ENCODE peak calls at places on chromosomes 12 and 14, in seven cellular contexts. N is adrenal gland, J is IMR-90, F is Peyer's patch, Q is K562, P is heart left ventricle, A is HepG2. D is an unnamed sample. For H3K4me1 and H3K36me3, the result is how much of the 10 kb centered on the place peaks cover.

GRCh38 chr14:95507174-95507573 is 9.3 kb downstream of the SYNE3 start:
- DNase-seq in Q (peak), J (peak), N (peak), P (peak), A (no peak), F (no peak), D (peak)

GRCh38 chr12:54879132-54879531 is 24.8 kb downstream of the MUCL1 start:
- DNase-seq in Q (no peak), P (no peak), A (no peak), N (no peak), F (no peak), J (peak), D (no peak)

GRCh38 chr12:41972196-41972994 is 172.3 kb downstream of the GXYLT1 start:
- DNase-seq in N (no peak), F (no peak), J (no peak), A (no peak), P (no peak), Q (no peak), D (no peak)

GRCh38 chr12:89087149-89087834 is 265.0 kb downstream of the DUSP6 start:
- DNase-seq in A (no peak), J (no peak), P (no peak), Q (no peak), F (no peak), N (no peak), D (no peak)

GRCh38 chr12:6425588-6426531 is 18.9 kb upstream of the CD27 start:
- DNase-seq in F (peak), J (peak), A (peak), P (no peak), Q (no peak), N (peak), D (peak)

GRCh38 chr12:52964556-52965336 is 15.8 kb downstream of the KRT18 start:
- DNase-seq in N (no peak), A (no peak), P (no peak), F (no peak), Q (no peak), J (no peak), D (no peak)

GRCh38 chr12:95998611-95999300 is 2.6 kb upstream of the HAL start:
- DNase-seq in P (no peak), N (peak), Q (peak), F (no peak), J (peak), A (peak), D (no peak)

GRCh38 chr14:35993512-35993960 is 167.4 kb downstream of the BRMS1L start:
- DNase-seq in N (no peak), A (no peak), Q (no peak), P (no peak), J (no peak), F (no peak), D (no peak)

GRCh38 chr14:69039287-69039628 is 60.2 kb upstream of the ACTN1 start:
- DNase-seq in A (peak), N (no peak), P (no peak), J (peak), Q (no peak), F (no peak), D (no peak)

GRCh38 chr14:77186911-77187648 is 5.5 kb downstream of the TMEM63C start:
- DNase-seq in Q (no peak), A (no peak), F (no peak), N (peak), P (no peak), J (peak), D (peak)

GRCh38 chr14:68939893-68940613 is 39.0 kb downstream of the ACTN1 start:
- DNase-seq in J (peak), P (peak), F (no peak), N (peak), Q (no peak), A (peak), D (peak)

GRCh38 chr12:133080051-133080618 is 588 bp upstream of the ZNF140 start:
- DNase-seq in N (peak), F (peak), Q (peak), P (peak), J (peak), A (peak), D (peak)

GRCh38 chr14:70906785-70907171 is 481 bp upstream of the PCNX1 start:
- DNase-seq in N (no peak), P (no peak), Q (no peak), A (no peak), J (no peak), F (no peak), D (no peak)

GRCh38 chr14:24249230-24250021 is 7.0 kb upstream of the TINF2 start:
- DNase-seq in F (no peak), P (no peak), N (no peak), A (no peak), Q (no peak), J (no peak), D (peak)

DNA sequence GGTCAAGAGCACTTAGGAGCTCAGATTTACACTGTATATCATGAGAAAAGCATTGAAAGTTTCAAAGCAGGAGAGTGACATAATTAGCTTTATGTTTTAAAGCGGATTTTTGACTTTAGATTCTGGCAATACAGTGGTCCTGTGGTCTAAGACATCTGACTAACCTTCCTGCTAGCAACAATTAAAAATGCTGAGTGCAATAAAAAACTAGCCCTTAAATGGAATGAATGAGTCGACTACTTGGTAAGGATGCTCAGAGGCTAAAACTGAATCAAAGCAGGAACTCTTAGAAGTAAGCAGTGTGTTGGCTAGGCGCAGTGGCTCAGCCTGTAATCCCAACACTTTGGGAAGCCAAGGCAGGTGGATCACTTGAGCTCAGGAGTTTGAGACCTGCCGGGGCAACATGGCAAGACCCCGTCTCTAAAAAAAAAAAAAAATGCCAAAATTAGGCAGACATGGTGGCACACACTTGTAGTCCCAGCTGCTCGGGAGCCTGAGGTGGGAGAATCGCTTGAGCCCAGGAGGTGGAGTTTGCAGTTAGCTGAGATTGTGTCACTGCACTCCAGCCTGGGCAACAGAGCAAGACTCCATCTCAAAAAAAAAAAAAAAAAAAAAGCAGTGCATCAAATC is 18.9 kb downstream of the BICD1 start:
- DNase-seq in A (no peak), Q (no peak), F (no peak), N (no peak), J (peak), P (no peak), D (no peak)
- TF ChIP-seq POLR2A in A (no peak), Q (no peak), F (no peak), N (no peak), J (no peak), P (no peak), D (no peak)

GRCh38 chr12:119630962-119631550 is 36.9 kb upstream of the PRKAB1 start:
- DNase-seq in A (no peak), J (no peak), F (no peak), N (no peak), P (no peak), Q (peak), D (no peak)

GRCh38 chr12:119630223-119630781 is 36.7 kb downstream of the TMEM233 start:
- DNase-seq in P (no peak), A (no peak), F (no peak), J (no peak), Q (no peak), N (no peak), D (no peak)

GRCh38 chr12:119627686-119628085 is 34.1 kb downstream of the TMEM233 start:
- DNase-seq in A (no peak), P (no peak), N (no peak), F (no peak), Q (no peak), J (no peak), D (no peak)

GRCh38 chr12:119624971-119625370 is 31.4 kb downstream of the TMEM233 start:
- DNase-seq in A (no peak), P (no peak), N (no peak), F (no peak), J (no peak), Q (no peak), D (no peak)

GRCh38 chr12:119627019-119627643 is 33.6 kb downstream of the TMEM233 start:
- DNase-seq in Q (no peak), J (no peak), P (no peak), F (no peak), N (no peak), A (peak), D (no peak)
- H3K4me1 ChIP-seq in Q (under half), J (under half), P (under half), F (under half), N (under half), A (under half), D (under half)

DNA sequence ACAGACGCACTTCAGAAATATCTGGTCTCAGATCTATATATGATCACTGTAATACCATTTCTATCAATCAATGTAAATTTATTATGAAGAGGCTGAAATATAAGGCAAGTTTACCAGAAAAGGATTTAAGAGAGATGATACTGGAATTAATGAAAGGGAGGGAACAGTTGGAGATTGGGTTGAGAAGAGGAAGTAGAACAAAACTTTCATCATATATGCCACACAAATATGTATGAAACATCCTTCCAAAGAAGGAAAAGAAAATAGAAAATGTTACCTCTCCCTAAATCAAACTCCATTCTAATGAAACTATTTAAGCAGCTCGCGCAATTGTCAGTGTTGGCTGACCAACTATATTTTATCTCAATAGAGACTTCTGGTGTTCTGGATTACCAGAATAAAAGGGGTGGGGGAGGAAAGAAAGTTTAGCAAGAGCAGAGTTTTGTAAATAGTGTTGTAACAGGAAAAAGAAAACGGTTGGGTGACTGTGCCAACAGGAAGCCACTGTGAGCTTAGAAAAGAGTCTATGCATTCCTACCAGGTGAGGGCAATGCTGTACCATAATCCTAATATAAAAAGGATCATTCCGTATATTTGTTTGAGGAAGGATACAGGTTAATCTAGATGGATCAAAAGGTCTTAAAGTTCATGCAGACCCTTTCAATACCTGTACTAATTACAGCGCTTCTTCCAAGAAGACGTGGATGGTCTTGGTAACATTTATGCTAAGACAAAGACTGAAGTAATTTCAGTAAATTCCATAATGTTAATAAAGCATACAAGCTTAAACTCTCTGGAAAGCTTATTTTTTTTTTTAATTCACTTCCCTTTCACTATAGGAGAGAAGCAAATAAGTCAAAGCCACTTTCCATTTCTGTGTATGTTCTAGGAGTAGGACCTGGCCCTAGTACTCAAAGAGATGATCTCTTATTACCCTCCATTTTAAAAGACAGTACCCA is 14.5 kb upstream of the LLPH start:
- DNase-seq in Q (no peak), F (no peak), J (peak), N (peak), P (no peak), A (peak), D (peak)
- H3K36me3 ChIP-seq in Q (under half), F (under half), J (under half), N (under half), P (half or more), A (under half), D (under half)

DNA sequence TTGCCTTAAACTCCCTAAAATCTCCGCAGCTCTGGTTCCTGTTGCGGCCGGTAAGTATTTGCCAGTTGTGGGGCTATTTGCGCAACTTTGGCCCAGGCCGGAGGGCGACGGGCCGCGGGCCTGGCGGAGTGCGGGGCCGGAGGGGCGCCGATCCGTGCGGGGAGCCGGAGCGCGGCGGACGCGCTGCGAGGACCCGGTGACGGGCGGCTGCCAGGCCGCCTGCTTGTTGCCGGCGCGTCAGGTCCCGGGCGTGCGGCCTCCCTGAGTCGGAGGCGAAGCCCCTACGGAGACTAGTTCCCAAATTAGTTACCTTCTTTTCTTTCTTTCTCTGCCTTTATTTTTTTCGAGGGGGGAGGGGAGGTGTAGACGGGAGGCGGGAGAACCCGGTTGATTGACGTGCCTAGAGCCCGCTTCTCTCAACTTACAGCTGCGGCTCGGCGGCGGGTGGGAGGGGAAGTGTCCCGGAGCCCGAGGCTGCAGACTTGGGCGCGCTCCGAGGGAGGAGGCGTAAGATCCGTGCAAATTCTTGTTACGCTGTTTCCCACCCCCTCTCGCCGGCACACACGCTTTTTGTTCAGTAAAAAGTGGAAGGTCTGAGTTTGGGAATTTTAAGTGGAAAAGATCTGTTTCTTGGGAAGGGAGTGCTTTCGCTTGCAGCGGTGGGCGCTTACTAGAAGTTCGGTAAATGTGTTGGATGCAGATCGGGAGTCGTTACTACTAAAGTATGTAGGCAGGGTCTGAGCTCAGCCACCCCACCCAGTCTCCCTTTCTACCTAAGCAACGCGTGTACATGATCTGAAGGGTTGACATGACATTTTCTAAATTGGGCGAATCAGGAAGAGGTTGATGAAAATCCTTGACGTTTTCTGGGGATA is 564 bp downstream of the ZBTB1 start:
- DNase-seq in Q (peak), A (peak), F (peak), P (peak), N (peak), J (peak), D (peak)
- TF ChIP-seq POLR2A in Q (peak), A (no peak), F (no peak), P (no peak), N (no peak), J (no peak), D (peak)

DNA sequence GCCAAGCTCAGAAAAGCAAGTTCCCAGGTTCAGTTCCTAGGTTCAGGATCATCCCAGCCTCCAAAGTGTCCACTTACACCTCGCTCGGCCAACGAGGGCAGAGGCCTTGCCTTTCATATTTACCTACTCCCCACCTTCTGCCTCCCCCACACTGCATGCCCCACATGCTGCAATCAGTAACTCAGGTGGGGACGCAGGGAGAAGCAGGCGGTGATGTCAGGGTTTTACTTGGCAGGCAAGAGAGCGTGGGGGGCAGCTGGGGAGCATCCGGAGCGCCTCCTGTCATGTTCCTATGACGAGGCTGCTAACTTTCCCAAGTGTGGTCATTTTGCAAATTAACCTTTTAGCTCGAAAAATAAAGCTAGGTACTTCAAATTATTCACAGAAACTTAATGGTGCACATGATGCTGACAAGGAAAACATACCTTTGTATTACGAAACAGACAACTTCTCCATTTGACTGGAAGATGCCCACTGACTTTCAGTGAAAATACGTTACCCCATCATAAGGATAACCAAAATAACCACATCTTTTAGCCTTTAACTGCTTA is 53.8 kb downstream of the SETD3 start:
- DNase-seq in P (no peak), Q (no peak), N (no peak), A (no peak), F (no peak), J (no peak), D (no peak)
- H3K4me1 ChIP-seq in P (under half), Q (under half), N (under half), A (under half), F (under half), J (under half), D (under half)

GRCh38 chr14:104715416-104715815 is 8.6 kb upstream of the ADSS1 start:
- DNase-seq in Q (no peak), A (no peak), J (no peak), P (no peak), N (no peak), F (no peak), D (no peak)

GRCh38 chr14:104715871-104716270 is 8.2 kb upstream of the ADSS1 start:
- DNase-seq in J (no peak), N (no peak), A (no peak), Q (no peak), P (no peak), F (no peak), D (no peak)

GRCh38 chr14:104714066-104714465 is 10.0 kb upstream of the ADSS1 start:
- DNase-seq in J (no peak), A (no peak), P (no peak), Q (no peak), F (no peak), N (no peak), D (no peak)

GRCh38 chr14:104712881-104713734 is 10.9 kb upstream of the ADSS1 start:
- DNase-seq in J (no peak), Q (no peak), N (no peak), F (no peak), P (no peak), A (no peak), D (no peak)

DNA sequence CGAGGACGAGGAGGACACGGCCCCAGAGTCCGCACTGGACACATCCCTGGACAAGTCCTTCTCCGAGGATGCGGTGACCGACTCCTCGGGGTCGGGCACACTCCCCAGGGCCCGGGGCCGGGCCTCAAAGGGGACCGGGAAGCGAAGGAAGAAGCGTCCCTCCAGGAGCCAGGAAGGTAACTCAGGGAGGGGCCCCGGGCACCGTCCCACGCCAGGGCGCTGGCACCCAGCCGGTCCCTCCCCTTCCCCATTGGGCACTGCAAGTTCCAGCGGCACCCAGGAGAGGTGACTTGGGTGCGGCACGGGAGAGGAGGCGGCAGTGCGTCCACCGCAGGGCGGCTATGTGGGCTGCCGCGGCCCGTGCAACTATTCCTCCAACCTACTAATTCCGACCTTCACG is 9.3 kb upstream of the ADSS1 start:
- DNase-seq in F (no peak), A (no peak), Q (no peak), N (no peak), P (no peak), J (no peak), D (no peak)
- H3K36me3 ChIP-seq in F (half or more), A (under half), Q (under half), N (half or more), P (half or more), J (half or more), D (under half)

DNA sequence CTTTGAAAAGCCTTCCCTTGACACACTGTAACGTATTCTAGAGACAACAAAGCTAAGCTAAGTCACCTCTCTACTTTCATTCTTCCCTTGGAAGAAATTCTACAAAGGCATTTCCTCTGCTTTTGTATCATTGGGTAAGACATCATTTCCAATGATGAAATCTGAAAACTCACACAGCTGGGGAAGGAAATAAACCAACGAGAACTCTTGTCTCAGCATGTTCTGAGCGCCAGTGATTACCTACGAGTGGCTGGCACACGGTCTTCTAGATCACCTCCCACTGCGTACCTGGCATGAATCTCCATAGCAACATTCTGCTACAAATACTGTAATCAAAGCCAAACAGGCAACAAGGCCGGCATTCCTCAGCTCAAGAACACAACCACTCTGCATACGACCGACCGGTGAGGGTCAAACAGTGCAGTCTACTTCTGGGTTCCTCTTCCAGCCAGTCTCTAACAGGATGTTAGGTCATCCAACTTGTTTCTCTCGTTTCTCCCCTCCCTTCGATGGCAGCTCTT is 7.6 kb downstream of the VPS37B start:
- DNase-seq in Q (peak), N (peak), P (peak), J (peak), F (peak), A (peak), D (no peak)
- TF ChIP-seq POLR2A in Q (no peak), N (no peak), P (no peak), J (no peak), F (peak), A (no peak), D (no peak)